ENCODE peak calls at places on chromosomes 5 and 9, in four cellular contexts. I, N, A and F are unnamed samples.

GRCh38 chr9:73683862-73684591 is 532.4 kb downstream of the ANXA1 start:
- DNase-seq in I (peak; percentile 39), N (peak; percentile 19), A (no peak), F (no peak)

GRCh38 chr5:44660251-44660650 is 148.5 kb upstream of the MRPS30 start:
- DNase-seq in I (no peak), N (no peak), A (no peak), F (no peak)

GRCh38 chr9:119273984-119274665 is 95.1 kb downstream of the BRINP1 start:
- DNase-seq in I (no peak), N (no peak), A (no peak), F (no peak)

GRCh38 chr9:113705306-113705937 is 170.7 kb upstream of the ZNF618 start:
- DNase-seq in I (no peak), N (no peak), A (peak; percentile 54), F (peak; percentile 41)

GRCh38 chr5:129745997-129746396 is 1.9 kb upstream of the MINAR2 start:
- DNase-seq in I (no peak), N (no peak), A (no peak), F (no peak)

GRCh38 chr5:135333737-135334515 is 65.1 kb downstream of the MACROH2A1 start:
- DNase-seq in I (no peak), N (no peak), A (no peak), F (no peak)

GRCh38 chr5:137880313-137880712 is 8.9 kb upstream of the PKD2L2 start:
- DNase-seq in I (no peak), N (no peak), A (peak; percentile 66), F (no peak)

GRCh38 chr5:140108093-140109049 is 5.5 kb upstream of the PURA start:
- DNase-seq in I (no peak), N (no peak), A (no peak), F (peak; percentile 64)

GRCh38 chr5:148387325-148387724 is 3.6 kb downstream of the FBXO38 start:
- DNase-seq in I (peak; percentile 76), N (no peak), A (no peak), F (no peak)

DNA sequence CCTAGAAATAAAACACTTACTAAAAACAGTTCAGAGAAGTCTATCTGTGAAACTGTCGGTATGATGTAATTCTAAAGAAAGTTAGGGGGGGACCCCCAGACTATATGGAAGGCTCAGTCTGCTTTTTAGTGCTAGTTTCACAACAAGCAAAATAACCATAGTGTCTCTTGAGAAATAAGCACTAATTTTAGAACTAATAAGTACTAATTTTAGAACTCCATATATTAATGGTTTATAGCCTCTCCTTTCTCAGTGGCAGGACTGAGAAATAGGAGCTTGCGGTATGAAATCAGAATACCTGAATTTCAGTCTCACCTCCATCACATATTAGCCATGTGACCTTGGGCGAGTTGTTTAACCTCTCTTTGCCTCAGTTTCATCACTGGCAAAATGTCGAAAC is 1.4 kb upstream of the PHF24 start:
- DNase-seq in I (no peak), N (no peak), A (no peak), F (no peak)
- H3K27ac ChIP-seq in I (no peak overlapping the region), N (no peak overlapping the region), A (no peak overlapping the region), F (no peak overlapping the region)

DNA sequence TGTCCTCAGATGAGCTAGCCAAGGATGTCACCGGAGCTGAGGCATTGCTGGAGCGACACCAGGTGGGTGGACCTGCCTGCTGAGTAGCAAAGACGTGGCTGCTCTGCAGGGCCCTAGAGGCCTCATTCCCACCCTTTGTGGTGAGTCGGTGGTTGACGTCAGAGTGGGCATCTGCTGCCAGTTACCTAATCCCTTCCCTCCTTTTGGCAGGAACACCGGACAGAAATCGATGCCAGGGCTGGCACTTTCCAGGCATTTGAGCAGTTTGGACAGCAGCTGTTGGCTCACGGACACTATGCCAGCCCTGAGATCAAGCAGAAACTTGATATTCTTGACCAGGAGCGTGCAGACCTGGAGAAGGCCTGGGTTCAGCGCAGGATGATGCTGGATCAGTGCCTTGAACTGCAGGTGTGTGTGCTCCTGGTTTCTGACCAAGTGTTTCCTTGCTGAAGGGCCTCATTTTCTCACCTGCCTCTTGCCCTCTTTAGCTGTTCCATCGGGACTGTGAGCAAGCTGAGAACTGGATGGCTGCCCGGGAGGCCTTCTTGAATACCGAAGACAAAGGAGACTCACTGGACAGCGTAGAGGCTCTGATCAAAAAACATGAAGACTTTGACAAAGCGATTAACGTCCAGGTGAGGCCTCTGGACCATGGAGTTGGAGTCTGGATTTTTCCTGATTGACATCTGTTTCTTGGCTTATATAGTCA is 48.9 kb downstream of the DYNC2I2 start:
- DNase-seq in I (peak; percentile 30), N (no peak), A (peak; percentile 96), F (no peak)
- H3K27ac ChIP-seq in I (no peak overlapping the region), N (no peak overlapping the region), A (peak overlapping the region; percentile 75), F (no peak overlapping the region)

GRCh38 chr5:172713809-172714490 is 57.0 kb downstream of the DUSP1 start:
- DNase-seq in I (no peak), N (no peak), A (no peak), F (no peak)

GRCh38 chr5:172716796-172717313 is 54.1 kb downstream of the DUSP1 start:
- DNase-seq in I (peak; percentile 83), N (peak; percentile 59), A (peak; percentile 94), F (peak; percentile 95)

GRCh38 chr5:172715931-172716682 is 54.9 kb downstream of the DUSP1 start:
- DNase-seq in I (no peak), N (no peak), A (no peak), F (peak; percentile 80)

GRCh38 chr5:172714491-172715420 is 56.2 kb downstream of the DUSP1 start:
- DNase-seq in I (peak; percentile 61), N (peak; percentile 67), A (peak; percentile 94), F (peak; percentile 94)

GRCh38 chr5:172715421-172715780 is 55.6 kb downstream of the DUSP1 start:
- DNase-seq in I (no peak), N (no peak), A (no peak), F (no peak)
- H3K27ac ChIP-seq in I (peak overlapping the region; percentile 43), N (no peak overlapping the region), A (peak overlapping the region; percentile 79), F (no peak overlapping the region)

GRCh38 chr9:22055090-22055489 is 46.0 kb upstream of the CDKN2B start:
- DNase-seq in I (no peak), N (no peak), A (no peak), F (no peak)
- H3K27ac ChIP-seq in I (no peak overlapping the region), N (no peak overlapping the region), A (no peak overlapping the region), F (no peak overlapping the region)

GRCh38 chr9:503331-503730 is 288.7 kb downstream of the DOCK8 start:
- DNase-seq in I (no peak), N (no peak), A (no peak), F (peak; percentile 49)

GRCh38 chr9:504921-505821 is 290.5 kb downstream of the DOCK8 start:
- DNase-seq in I (no peak), N (no peak), A (no peak), F (peak; percentile 75)

GRCh38 chr9:503881-504852 is 289.5 kb downstream of the DOCK8 start:
- DNase-seq in I (peak; percentile 40), N (peak; percentile 43), A (peak; percentile 85), F (peak; percentile 90)
- H3K27ac ChIP-seq in I (no peak within 1 kb of the TSS), N (peak within 1 kb of the TSS; percentile 74), A (peak within 1 kb of the TSS; percentile 78), F (no peak within 1 kb of the TSS)

DNA sequence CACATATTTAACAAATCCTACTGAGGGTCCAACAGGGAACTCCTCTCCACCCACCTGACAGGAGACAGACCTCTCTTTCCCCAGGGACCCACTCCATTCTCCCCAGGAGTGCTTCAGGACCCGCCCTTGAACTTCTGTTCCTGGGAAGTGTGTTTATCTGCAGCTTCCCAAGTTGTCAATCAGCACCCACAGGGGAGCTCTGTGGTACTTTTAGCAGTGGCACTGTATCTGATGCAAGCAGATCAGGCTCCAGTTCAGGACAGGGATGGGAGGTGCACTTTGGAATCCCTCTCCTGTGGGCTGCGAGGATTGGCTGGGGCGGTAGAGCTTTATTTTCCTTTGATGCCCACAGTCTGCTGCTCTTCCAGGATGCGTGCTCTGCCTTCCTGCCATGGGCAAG is 8.7 kb downstream of the GALNT10 start:
- DNase-seq in I (no peak), N (no peak), A (no peak), F (no peak)
- H3K27ac ChIP-seq in I (peak overlapping the region; percentile 24), N (no peak overlapping the region), A (no peak overlapping the region), F (no peak overlapping the region)